ENCODE peak calls at places on chromosome 2, in seven cellular contexts. E is central memory CD4-positive, alpha-beta T cell; A is HFFc6; J is NCI-H748 treated with DMSO at 0.1 percent for 48 hours; W is left lung; H is effector CD8-positive, alpha-beta T cell; Z is fibroblast of lung. O is an unnamed sample.

GRCh38 chr2:61670591-61671503 is 132.7 kb upstream of the XPO1 start:
- DNase-seq in H (no peak), A (peak), E (no peak), J (no peak), Z (peak), W (no peak), O (no peak)

GRCh38 chr2:95043300-95043786 is 17.8 kb downstream of the MAL start:
- DNase-seq in W (peak), A (peak), Z (peak), E (no peak), H (no peak), J (no peak), O (no peak)

GRCh38 chr2:111918383-111918806 is 20.0 kb downstream of the MERTK start:
- DNase-seq in E (no peak), W (no peak), Z (peak), J (no peak), A (peak), H (no peak), O (no peak)

GRCh38 chr2:106638043-106638442 is 150.9 kb downstream of the CD8B2 start:
- DNase-seq in E (no peak), J (peak), A (peak), Z (peak), H (no peak), W (no peak), O (no peak)

GRCh38 chr2:232493701-232494426 is 6.2 kb upstream of the ECEL1 start:
- DNase-seq in E (no peak), H (no peak), J (no peak), A (no peak), Z (no peak), W (no peak), O (no peak)

GRCh38 chr2:85269959-85270358 is 57.8 kb downstream of the TGOLN2 start:
- DNase-seq in A (no peak), J (no peak), H (no peak), Z (no peak), E (no peak), W (peak), O (no peak)

GRCh38 chr2:170715062-170715931 is at the start of gene SP5:
- DNase-seq in A (no peak), Z (peak), H (peak), J (peak), E (peak), W (peak), O (no peak)

GRCh38 chr2:240833724-240834285 is 13.8 kb upstream of the KIF1A start:
- DNase-seq in J (no peak), W (no peak), A (no peak), Z (no peak), E (no peak), H (no peak), O (no peak)

GRCh38 chr2:109647636-109648035 is 33.5 kb downstream of the SOWAHC start:
- DNase-seq in A (peak), W (no peak), H (no peak), J (no peak), E (no peak), Z (no peak), O (no peak)

GRCh38 chr2:45497355-45497754 is 113.7 kb downstream of the SRBD1 start:
- DNase-seq in H (no peak), Z (no peak), J (no peak), E (no peak), A (no peak), W (no peak), O (no peak)

GRCh38 chr2:232533944-232534710 is 5.4 kb upstream of the CHRNG start:
- DNase-seq in H (no peak), A (no peak), Z (no peak), W (peak), E (no peak), J (no peak), O (no peak)

GRCh38 chr2:233546774-233547173 is 19.8 kb downstream of the USP40 start:
- DNase-seq in E (no peak), W (no peak), Z (no peak), J (no peak), H (no peak), A (no peak), O (no peak)

GRCh38 chr2:239824866-239825704 is 200.1 kb downstream of the NDUFA10 start:
- DNase-seq in E (no peak), H (no peak), Z (no peak), W (peak), J (no peak), A (no peak), O (no peak)

GRCh38 chr2:4381773-4382172 is 678.4 kb downstream of the DCDC2C start:
- DNase-seq in E (no peak), W (no peak), H (no peak), A (no peak), Z (no peak), J (no peak), O (no peak)

GRCh38 chr2:95052804-95053535 is 27.5 kb downstream of the MAL start:
- DNase-seq in W (no peak), Z (no peak), E (no peak), H (no peak), J (no peak), A (no peak), O (no peak)

GRCh38 chr2:16013571-16013970 is 73.2 kb downstream of the MYCN start:
- DNase-seq in A (no peak), Z (no peak), H (no peak), E (no peak), W (no peak), J (no peak), O (no peak)

GRCh38 chr2:173858297-173858731 is 106.9 kb downstream of the SP3 start:
- DNase-seq in A (no peak), W (no peak), J (no peak), H (no peak), E (no peak), Z (no peak), O (no peak)

GRCh38 chr2:233852056-233852455 is 2.3 kb downstream of the HJURP start:
- DNase-seq in E (no peak), J (no peak), H (no peak), Z (no peak), W (no peak), A (no peak), O (no peak)

GRCh38 chr2:147649963-147650362 is 194.9 kb upstream of the ACVR2A start:
- DNase-seq in W (no peak), J (no peak), H (no peak), Z (no peak), E (no peak), A (no peak), O (no peak)

GRCh38 chr2:96769816-96770215 is 9.1 kb downstream of the CNNM4 start:
- DNase-seq in H (no peak), A (no peak), W (peak), Z (no peak), J (no peak), E (no peak), O (no peak)

O was measured in NCI-H1417 treated with DMSO at 0.1 percent for 48 hours.